ENCODE peak calls at places on chromosomes 4 and X, in nine cellular contexts. One of them, this sample, is unnamed.

GRCh38 chr4:23889814-23890269 is at the start of gene PPARGC1A:
- DNase-seq in uterus: peak
- DNase-seq in prostate gland: peak
- DNase-seq in transverse colon: peak
- DNase-seq in upper lobe of left lung: peak
- DNase-seq in spleen: no peak
- DNase-seq in stomach: peak
- DNase-seq in A549: no peak
- DNase-seq in ovary: peak
- DNase-seq in this sample: no peak

GRCh38 chr4:74038161-74039064 is at the start of gene CXCL3:
- DNase-seq in upper lobe of left lung: peak
- DNase-seq in transverse colon: peak
- DNase-seq in A549: peak
- DNase-seq in ovary: peak
- DNase-seq in spleen: peak
- DNase-seq in prostate gland: peak
- DNase-seq in stomach: peak
- DNase-seq in uterus: peak
- DNase-seq in this sample: no peak

GRCh38 chr4:16864199-16864598 is 34.2 kb downstream of the LDB2 start:
- DNase-seq in upper lobe of left lung: no peak
- DNase-seq in ovary: no peak
- DNase-seq in transverse colon: no peak
- DNase-seq in A549: no peak
- DNase-seq in uterus: no peak
- DNase-seq in spleen: no peak
- DNase-seq in prostate gland: no peak
- DNase-seq in stomach: no peak
- DNase-seq in this sample: no peak

GRCh38 chr4:138235419-138235952 is 6.7 kb downstream of the SLC7A11 start:
- DNase-seq in ovary: no peak
- DNase-seq in spleen: no peak
- DNase-seq in upper lobe of left lung: no peak
- DNase-seq in stomach: no peak
- DNase-seq in A549: no peak
- DNase-seq in transverse colon: no peak
- DNase-seq in uterus: no peak
- DNase-seq in prostate gland: no peak
- DNase-seq in this sample: no peak

GRCh38 chr4:74751856-74752255 is 42.5 kb downstream of the BTC start:
- DNase-seq in spleen: no peak
- DNase-seq in prostate gland: no peak
- DNase-seq in upper lobe of left lung: no peak
- DNase-seq in stomach: no peak
- DNase-seq in ovary: no peak
- DNase-seq in A549: no peak
- DNase-seq in uterus: no peak
- DNase-seq in transverse colon: no peak
- DNase-seq in this sample: no peak

GRCh38 chr4:154254999-154255398 is 236.6 kb downstream of the DCHS2 start:
- DNase-seq in upper lobe of left lung: no peak
- DNase-seq in A549: no peak
- DNase-seq in uterus: no peak
- DNase-seq in transverse colon: no peak
- DNase-seq in spleen: no peak
- DNase-seq in prostate gland: no peak
- DNase-seq in stomach: no peak
- DNase-seq in ovary: no peak
- DNase-seq in this sample: no peak

GRCh38 chr4:110171981-110172380 is 26.4 kb downstream of the ELOVL6 start:
- DNase-seq in upper lobe of left lung: no peak
- DNase-seq in A549: no peak
- DNase-seq in uterus: no peak
- DNase-seq in ovary: no peak
- DNase-seq in stomach: no peak
- DNase-seq in transverse colon: no peak
- DNase-seq in spleen: no peak
- DNase-seq in prostate gland: no peak
- DNase-seq in this sample: no peak

GRCh38 chr4:44425614-44426208 is 22.9 kb downstream of the KCTD8 start:
- DNase-seq in A549: no peak
- DNase-seq in spleen: no peak
- DNase-seq in upper lobe of left lung: no peak
- DNase-seq in ovary: no peak
- DNase-seq in transverse colon: no peak
- DNase-seq in uterus: no peak
- DNase-seq in prostate gland: no peak
- DNase-seq in stomach: no peak
- DNase-seq in this sample: no peak

GRCh38 chrX:48956728-48957414 is 536 bp downstream of the OTUD5 start:
- DNase-seq in upper lobe of left lung: peak
- DNase-seq in stomach: peak
- DNase-seq in transverse colon: peak
- DNase-seq in ovary: peak
- DNase-seq in uterus: no peak
- DNase-seq in prostate gland: peak
- DNase-seq in A549: no peak
- DNase-seq in spleen: peak
- DNase-seq in this sample: no peak

GRCh38 chrX:48958635-48959094 is 1.3 kb upstream of the OTUD5 start:
- DNase-seq in spleen: peak
- DNase-seq in stomach: peak
- DNase-seq in prostate gland: peak
- DNase-seq in A549: peak
- DNase-seq in transverse colon: peak
- DNase-seq in uterus: peak
- DNase-seq in ovary: no peak
- DNase-seq in upper lobe of left lung: no peak
- DNase-seq in this sample: no peak

GRCh38 chrX:48957477-48957826 is at the start of gene OTUD5:
- DNase-seq in prostate gland: no peak
- DNase-seq in uterus: no peak
- DNase-seq in upper lobe of left lung: peak
- DNase-seq in ovary: peak
- DNase-seq in stomach: no peak
- DNase-seq in A549: peak
- DNase-seq in spleen: peak
- DNase-seq in transverse colon: no peak
- DNase-seq in this sample: no peak

GRCh38 chrX:48960291-48960690 is 2.9 kb upstream of the OTUD5 start:
- DNase-seq in A549: no peak
- DNase-seq in transverse colon: peak
- DNase-seq in upper lobe of left lung: no peak
- DNase-seq in uterus: no peak
- DNase-seq in ovary: no peak
- DNase-seq in spleen: no peak
- DNase-seq in stomach: no peak
- DNase-seq in prostate gland: no peak
- DNase-seq in this sample: no peak

GRCh38 chrX:48957827-48958634 is 624 bp upstream of the OTUD5 start:
- DNase-seq in upper lobe of left lung: peak
- DNase-seq in A549: peak
- DNase-seq in spleen: peak
- DNase-seq in ovary: peak
- DNase-seq in stomach: peak
- DNase-seq in uterus: peak
- DNase-seq in transverse colon: peak
- DNase-seq in prostate gland: peak
- DNase-seq in this sample: peak
- TF ChIP-seq POLR2A in upper lobe of left lung: peak
- TF ChIP-seq POLR2A in A549: peak
- TF ChIP-seq POLR2A in spleen: no peak
- TF ChIP-seq POLR2A in ovary: peak
- TF ChIP-seq POLR2A in stomach: no peak
- TF ChIP-seq POLR2A in uterus: peak
- TF ChIP-seq POLR2A in transverse colon: peak
- TF ChIP-seq POLR2A in prostate gland: peak
- TF ChIP-seq POLR2A in this sample: peak

GRCh38 chr4:7905461-7905915 is 34.2 kb downstream of the AFAP1 start:
- DNase-seq in uterus: peak
- DNase-seq in A549: no peak
- DNase-seq in stomach: no peak
- DNase-seq in spleen: no peak
- DNase-seq in upper lobe of left lung: no peak
- DNase-seq in ovary: no peak
- DNase-seq in transverse colon: no peak
- DNase-seq in prostate gland: no peak
- DNase-seq in this sample: no peak

GRCh38 chr4:7904108-7904516 is 35.5 kb downstream of the AFAP1 start:
- DNase-seq in stomach: no peak
- DNase-seq in ovary: no peak
- DNase-seq in spleen: no peak
- DNase-seq in transverse colon: no peak
- DNase-seq in uterus: no peak
- DNase-seq in prostate gland: no peak
- DNase-seq in upper lobe of left lung: no peak
- DNase-seq in A549: no peak
- DNase-seq in this sample: no peak

GRCh38 chr4:7903686-7904085 is 36.0 kb downstream of the AFAP1 start:
- DNase-seq in spleen: no peak
- DNase-seq in transverse colon: no peak
- DNase-seq in upper lobe of left lung: no peak
- DNase-seq in ovary: no peak
- DNase-seq in prostate gland: no peak
- DNase-seq in stomach: no peak
- DNase-seq in A549: no peak
- DNase-seq in uterus: no peak
- DNase-seq in this sample: no peak

GRCh38 chr4:7906171-7906581 is 33.5 kb downstream of the AFAP1 start:
- DNase-seq in uterus: no peak
- DNase-seq in spleen: no peak
- DNase-seq in transverse colon: no peak
- DNase-seq in stomach: no peak
- DNase-seq in A549: no peak
- DNase-seq in ovary: no peak
- DNase-seq in prostate gland: no peak
- DNase-seq in upper lobe of left lung: no peak
- DNase-seq in this sample: no peak

DNA sequence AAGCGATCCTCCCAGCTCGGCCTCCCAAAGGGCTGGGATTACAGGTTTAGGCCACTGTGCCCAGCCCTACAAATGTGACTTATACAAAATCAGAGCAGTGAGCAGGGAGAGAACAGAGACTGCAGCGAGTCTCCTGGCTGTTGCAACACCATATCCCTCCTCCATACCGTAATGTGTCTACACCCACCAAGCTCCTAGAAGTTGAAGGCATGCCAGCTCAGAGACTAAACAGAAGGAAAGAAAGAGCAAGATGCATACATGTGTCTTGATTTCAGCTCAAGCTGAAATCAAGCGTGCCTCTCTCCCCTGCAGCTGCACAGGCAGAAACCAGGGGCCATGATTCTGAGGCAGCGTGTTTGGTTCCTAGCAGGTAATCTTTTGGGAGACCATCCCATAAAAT is 34.7 kb downstream of the AFAP1 start:
- DNase-seq in ovary: no peak
- DNase-seq in upper lobe of left lung: no peak
- DNase-seq in stomach: no peak
- DNase-seq in A549: no peak
- DNase-seq in transverse colon: no peak
- DNase-seq in uterus: peak
- DNase-seq in prostate gland: no peak
- DNase-seq in spleen: no peak
- DNase-seq in this sample: no peak
- H3K4me3 ChIP-seq in ovary: no peak
- H3K4me3 ChIP-seq in upper lobe of left lung: no peak
- H3K4me3 ChIP-seq in stomach: no peak
- H3K4me3 ChIP-seq in A549: no peak
- H3K4me3 ChIP-seq in transverse colon: no peak
- H3K4me3 ChIP-seq in uterus: no peak
- H3K4me3 ChIP-seq in prostate gland: no peak
- H3K4me3 ChIP-seq in spleen: no peak
- H3K4me3 ChIP-seq in this sample: no peak

GRCh38 chr4:121181493-121181892 is 17.4 kb upstream of the TNIP3 start:
- DNase-seq in uterus: no peak
- DNase-seq in stomach: no peak
- DNase-seq in ovary: no peak
- DNase-seq in upper lobe of left lung: no peak
- DNase-seq in prostate gland: no peak
- DNase-seq in A549: no peak
- DNase-seq in transverse colon: no peak
- DNase-seq in spleen: no peak
- DNase-seq in this sample: no peak

GRCh38 chr4:121185960-121186359 is 21.8 kb upstream of the TNIP3 start:
- DNase-seq in transverse colon: no peak
- DNase-seq in uterus: no peak
- DNase-seq in upper lobe of left lung: no peak
- DNase-seq in stomach: no peak
- DNase-seq in prostate gland: no peak
- DNase-seq in spleen: no peak
- DNase-seq in ovary: no peak
- DNase-seq in A549: no peak
- DNase-seq in this sample: no peak

GRCh38 chr4:121182296-121182695 is 18.2 kb upstream of the TNIP3 start:
- DNase-seq in stomach: no peak
- DNase-seq in transverse colon: no peak
- DNase-seq in upper lobe of left lung: no peak
- DNase-seq in spleen: no peak
- DNase-seq in ovary: no peak
- DNase-seq in A549: no peak
- DNase-seq in uterus: no peak
- DNase-seq in prostate gland: peak
- DNase-seq in this sample: no peak

GRCh38 chr4:121180558-121180957 is 16.4 kb upstream of the TNIP3 start:
- DNase-seq in A549: no peak
- DNase-seq in stomach: no peak
- DNase-seq in uterus: no peak
- DNase-seq in prostate gland: no peak
- DNase-seq in ovary: no peak
- DNase-seq in transverse colon: no peak
- DNase-seq in upper lobe of left lung: no peak
- DNase-seq in spleen: no peak
- DNase-seq in this sample: no peak

DNA sequence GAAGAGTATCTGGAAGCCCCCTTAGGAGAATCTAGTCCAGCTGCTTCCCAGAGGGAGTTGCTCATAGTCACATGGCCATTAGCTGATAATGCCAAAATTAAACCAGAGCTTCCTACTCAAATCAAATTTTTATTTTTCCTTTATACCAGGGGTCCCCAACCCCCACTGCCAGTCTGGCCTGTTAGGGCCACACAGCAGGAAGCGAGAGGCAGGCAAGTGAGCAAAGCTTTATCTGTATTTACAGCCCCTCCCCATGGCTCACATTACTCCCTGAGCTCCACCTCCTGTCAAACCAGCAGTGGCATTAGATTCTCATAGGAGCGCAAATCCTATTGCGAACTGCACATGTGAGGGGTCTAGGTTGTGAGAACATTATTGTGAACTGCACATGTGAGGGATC is 19.2 kb upstream of the TNIP3 start:
- DNase-seq in uterus: no peak
- DNase-seq in transverse colon: no peak
- DNase-seq in spleen: no peak
- DNase-seq in A549: no peak
- DNase-seq in stomach: no peak
- DNase-seq in ovary: no peak
- DNase-seq in upper lobe of left lung: no peak
- DNase-seq in prostate gland: no peak
- DNase-seq in this sample: no peak
- H3K27ac ChIP-seq in uterus: no peak
- H3K27ac ChIP-seq in transverse colon: no peak
- H3K27ac ChIP-seq in spleen: peak
- H3K27ac ChIP-seq in A549: no peak
- H3K27ac ChIP-seq in stomach: no peak
- H3K27ac ChIP-seq in ovary: no peak
- H3K27ac ChIP-seq in upper lobe of left lung: no peak
- H3K27ac ChIP-seq in prostate gland: no peak
- H3K27ac ChIP-seq in this sample: no peak

DNA sequence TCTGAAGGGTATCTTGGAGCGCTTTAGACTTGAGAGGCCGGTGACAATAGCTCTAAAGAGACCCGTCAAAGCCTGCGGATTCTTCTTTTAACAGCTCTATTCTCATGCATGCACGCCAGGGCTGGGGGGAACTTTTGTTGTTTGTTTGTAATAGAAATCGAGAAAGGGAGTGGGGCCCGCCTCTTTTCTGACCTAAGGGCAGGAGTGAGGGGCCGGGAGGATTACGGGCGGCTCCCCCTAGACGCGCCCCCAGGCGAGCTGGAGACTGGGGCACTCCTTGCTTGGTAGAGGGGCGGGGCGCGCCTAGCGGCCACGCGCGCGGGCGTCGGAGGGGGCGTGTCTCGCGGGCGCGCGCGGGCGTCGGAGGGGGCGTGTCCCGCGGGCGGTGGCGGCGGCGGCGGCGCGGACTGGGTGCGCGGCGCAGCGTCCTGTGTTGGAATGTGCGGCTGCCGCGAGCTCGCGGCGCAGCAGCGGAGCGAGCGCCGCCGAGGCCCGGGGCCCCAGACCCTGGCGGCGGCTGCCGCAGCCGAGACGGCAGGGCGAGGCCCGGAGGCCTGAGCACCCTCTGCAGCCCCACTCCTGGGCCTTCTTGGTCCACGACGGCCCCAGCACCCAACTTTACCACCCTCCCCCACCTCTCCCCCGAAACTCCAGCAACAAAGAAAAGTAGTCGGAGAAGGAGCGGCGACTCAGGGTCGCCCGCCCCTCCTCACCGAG is at the start of gene REST:
- DNase-seq in transverse colon: peak
- DNase-seq in upper lobe of left lung: peak
- DNase-seq in uterus: peak
- DNase-seq in ovary: peak
- DNase-seq in stomach: peak
- DNase-seq in spleen: peak
- DNase-seq in A549: peak
- DNase-seq in prostate gland: peak
- DNase-seq in this sample: peak
- TF ChIP-seq POLR2A in transverse colon: peak
- TF ChIP-seq POLR2A in upper lobe of left lung: peak
- TF ChIP-seq POLR2A in uterus: peak
- TF ChIP-seq POLR2A in ovary: peak
- TF ChIP-seq POLR2A in stomach: no peak
- TF ChIP-seq POLR2A in spleen: no peak
- TF ChIP-seq POLR2A in A549: peak
- TF ChIP-seq POLR2A in prostate gland: peak
- TF ChIP-seq POLR2A in this sample: no peak